ENCODE peak calls at places on chromosomes 5 and 9, in ten cellular contexts. One of them, this sample, is unnamed.

GRCh38 chr9:15253786-15254185 is 53.2 kb downstream of the TTC39B start:
- DNase-seq in stimulated activated CD4-positive, alpha-beta T cell treated with anti-CD3 and anti-CD28 coated beads, Interleukin-1b, Interleukin-23, amount 100 ng/mL, for 48 hours: no peak
- DNase-seq in GM23338: no peak
- DNase-seq in sigmoid colon: no peak
- DNase-seq in KBM-7: no peak
- DNase-seq in posterior vena cava: no peak
- DNase-seq in BJ: no peak
- DNase-seq in AG20443: no peak
- DNase-seq in CD4-positive, alpha-beta T cell: no peak
- DNase-seq in NCI-H748 treated with DMSO at 0.1 percent for 48 hours: no peak
- DNase-seq in this sample: no peak

GRCh38 chr9:128412120-128412790 is 8.4 kb upstream of the CERCAM start:
- DNase-seq in stimulated activated CD4-positive, alpha-beta T cell treated with anti-CD3 and anti-CD28 coated beads, Interleukin-1b, Interleukin-23, amount 100 ng/mL, for 48 hours: peak
- DNase-seq in GM23338: peak
- DNase-seq in sigmoid colon: no peak
- DNase-seq in KBM-7: peak
- DNase-seq in posterior vena cava: no peak
- DNase-seq in BJ: no peak
- DNase-seq in AG20443: peak
- DNase-seq in CD4-positive, alpha-beta T cell: peak
- DNase-seq in NCI-H748 treated with DMSO at 0.1 percent for 48 hours: peak
- DNase-seq in this sample: peak

GRCh38 chr5:31825775-31826068 is 186.8 kb downstream of the PDZD2 start:
- DNase-seq in stimulated activated CD4-positive, alpha-beta T cell treated with anti-CD3 and anti-CD28 coated beads, Interleukin-1b, Interleukin-23, amount 100 ng/mL, for 48 hours: no peak
- DNase-seq in GM23338: no peak
- DNase-seq in sigmoid colon: no peak
- DNase-seq in KBM-7: no peak
- DNase-seq in posterior vena cava: no peak
- DNase-seq in BJ: no peak
- DNase-seq in AG20443: no peak
- DNase-seq in CD4-positive, alpha-beta T cell: no peak
- DNase-seq in NCI-H748 treated with DMSO at 0.1 percent for 48 hours: no peak
- DNase-seq in this sample: no peak

GRCh38 chr5:176415240-176416122 is 858 bp downstream of the CLTB start:
- DNase-seq in stimulated activated CD4-positive, alpha-beta T cell treated with anti-CD3 and anti-CD28 coated beads, Interleukin-1b, Interleukin-23, amount 100 ng/mL, for 48 hours: no peak
- DNase-seq in GM23338: peak
- DNase-seq in sigmoid colon: peak
- DNase-seq in KBM-7: peak
- DNase-seq in posterior vena cava: peak
- DNase-seq in BJ: no peak
- DNase-seq in AG20443: peak
- DNase-seq in CD4-positive, alpha-beta T cell: no peak
- DNase-seq in NCI-H748 treated with DMSO at 0.1 percent for 48 hours: no peak
- DNase-seq in this sample: no peak

GRCh38 chr5:79107020-79107796 is 4.4 kb upstream of the BHMT start:
- DNase-seq in stimulated activated CD4-positive, alpha-beta T cell treated with anti-CD3 and anti-CD28 coated beads, Interleukin-1b, Interleukin-23, amount 100 ng/mL, for 48 hours: no peak
- DNase-seq in GM23338: no peak
- DNase-seq in sigmoid colon: no peak
- DNase-seq in KBM-7: peak
- DNase-seq in posterior vena cava: no peak
- DNase-seq in BJ: peak
- DNase-seq in AG20443: no peak
- DNase-seq in CD4-positive, alpha-beta T cell: no peak
- DNase-seq in NCI-H748 treated with DMSO at 0.1 percent for 48 hours: no peak
- DNase-seq in this sample: no peak

GRCh38 chr9:128457207-128457606 is 1.4 kb downstream of the ODF2 start:
- DNase-seq in stimulated activated CD4-positive, alpha-beta T cell treated with anti-CD3 and anti-CD28 coated beads, Interleukin-1b, Interleukin-23, amount 100 ng/mL, for 48 hours: no peak
- DNase-seq in GM23338: peak
- DNase-seq in sigmoid colon: no peak
- DNase-seq in KBM-7: no peak
- DNase-seq in posterior vena cava: no peak
- DNase-seq in BJ: no peak
- DNase-seq in AG20443: no peak
- DNase-seq in CD4-positive, alpha-beta T cell: no peak
- DNase-seq in NCI-H748 treated with DMSO at 0.1 percent for 48 hours: no peak
- DNase-seq in this sample: no peak

GRCh38 chr5:83376461-83376860 is 95.1 kb upstream of the VCAN start:
- DNase-seq in stimulated activated CD4-positive, alpha-beta T cell treated with anti-CD3 and anti-CD28 coated beads, Interleukin-1b, Interleukin-23, amount 100 ng/mL, for 48 hours: no peak
- DNase-seq in GM23338: no peak
- DNase-seq in sigmoid colon: no peak
- DNase-seq in KBM-7: no peak
- DNase-seq in posterior vena cava: no peak
- DNase-seq in BJ: no peak
- DNase-seq in AG20443: no peak
- DNase-seq in CD4-positive, alpha-beta T cell: no peak
- DNase-seq in NCI-H748 treated with DMSO at 0.1 percent for 48 hours: no peak
- DNase-seq in this sample: no peak

GRCh38 chr9:138072161-138072842 is 194.7 kb downstream of the CACNA1B start:
- DNase-seq in stimulated activated CD4-positive, alpha-beta T cell treated with anti-CD3 and anti-CD28 coated beads, Interleukin-1b, Interleukin-23, amount 100 ng/mL, for 48 hours: no peak
- DNase-seq in GM23338: no peak
- DNase-seq in sigmoid colon: peak
- DNase-seq in KBM-7: no peak
- DNase-seq in posterior vena cava: peak
- DNase-seq in BJ: no peak
- DNase-seq in AG20443: no peak
- DNase-seq in CD4-positive, alpha-beta T cell: no peak
- DNase-seq in NCI-H748 treated with DMSO at 0.1 percent for 48 hours: no peak
- DNase-seq in this sample: no peak

GRCh38 chr9:18371621-18372020 is 102.3 kb upstream of the ADAMTSL1 start:
- DNase-seq in stimulated activated CD4-positive, alpha-beta T cell treated with anti-CD3 and anti-CD28 coated beads, Interleukin-1b, Interleukin-23, amount 100 ng/mL, for 48 hours: no peak
- DNase-seq in GM23338: no peak
- DNase-seq in sigmoid colon: peak
- DNase-seq in KBM-7: no peak
- DNase-seq in posterior vena cava: no peak
- DNase-seq in BJ: no peak
- DNase-seq in AG20443: no peak
- DNase-seq in CD4-positive, alpha-beta T cell: no peak
- DNase-seq in NCI-H748 treated with DMSO at 0.1 percent for 48 hours: no peak
- DNase-seq in this sample: no peak

GRCh38 chr5:114361724-114362196 is at the start of gene KCNN2:
- DNase-seq in stimulated activated CD4-positive, alpha-beta T cell treated with anti-CD3 and anti-CD28 coated beads, Interleukin-1b, Interleukin-23, amount 100 ng/mL, for 48 hours: no peak
- DNase-seq in GM23338: peak
- DNase-seq in sigmoid colon: peak
- DNase-seq in KBM-7: peak
- DNase-seq in posterior vena cava: peak
- DNase-seq in BJ: peak
- DNase-seq in AG20443: peak
- DNase-seq in CD4-positive, alpha-beta T cell: no peak
- DNase-seq in NCI-H748 treated with DMSO at 0.1 percent for 48 hours: peak
- DNase-seq in this sample: peak

GRCh38 chr5:156201793-156202388 is 125.1 kb upstream of the SGCD start:
- DNase-seq in stimulated activated CD4-positive, alpha-beta T cell treated with anti-CD3 and anti-CD28 coated beads, Interleukin-1b, Interleukin-23, amount 100 ng/mL, for 48 hours: no peak
- DNase-seq in GM23338: no peak
- DNase-seq in sigmoid colon: no peak
- DNase-seq in KBM-7: no peak
- DNase-seq in posterior vena cava: no peak
- DNase-seq in BJ: peak
- DNase-seq in AG20443: peak
- DNase-seq in CD4-positive, alpha-beta T cell: no peak
- DNase-seq in NCI-H748 treated with DMSO at 0.1 percent for 48 hours: no peak
- DNase-seq in this sample: no peak

GRCh38 chr9:98745470-98745869 is 36.7 kb upstream of the GABBR2 start:
- DNase-seq in stimulated activated CD4-positive, alpha-beta T cell treated with anti-CD3 and anti-CD28 coated beads, Interleukin-1b, Interleukin-23, amount 100 ng/mL, for 48 hours: no peak
- DNase-seq in GM23338: no peak
- DNase-seq in sigmoid colon: no peak
- DNase-seq in KBM-7: no peak
- DNase-seq in posterior vena cava: no peak
- DNase-seq in BJ: no peak
- DNase-seq in AG20443: no peak
- DNase-seq in CD4-positive, alpha-beta T cell: no peak
- DNase-seq in NCI-H748 treated with DMSO at 0.1 percent for 48 hours: no peak
- DNase-seq in this sample: no peak

GRCh38 chr9:14136047-14136446 is 177.9 kb downstream of the NFIB start:
- DNase-seq in stimulated activated CD4-positive, alpha-beta T cell treated with anti-CD3 and anti-CD28 coated beads, Interleukin-1b, Interleukin-23, amount 100 ng/mL, for 48 hours: no peak
- DNase-seq in GM23338: no peak
- DNase-seq in sigmoid colon: no peak
- DNase-seq in KBM-7: no peak
- DNase-seq in posterior vena cava: no peak
- DNase-seq in BJ: no peak
- DNase-seq in AG20443: no peak
- DNase-seq in CD4-positive, alpha-beta T cell: no peak
- DNase-seq in NCI-H748 treated with DMSO at 0.1 percent for 48 hours: peak
- DNase-seq in this sample: no peak

GRCh38 chr5:67215592-67216471 is 19.2 kb upstream of the CD180 start:
- DNase-seq in stimulated activated CD4-positive, alpha-beta T cell treated with anti-CD3 and anti-CD28 coated beads, Interleukin-1b, Interleukin-23, amount 100 ng/mL, for 48 hours: peak
- DNase-seq in GM23338: no peak
- DNase-seq in sigmoid colon: peak
- DNase-seq in KBM-7: peak
- DNase-seq in posterior vena cava: peak
- DNase-seq in BJ: no peak
- DNase-seq in AG20443: no peak
- DNase-seq in CD4-positive, alpha-beta T cell: peak
- DNase-seq in NCI-H748 treated with DMSO at 0.1 percent for 48 hours: peak
- DNase-seq in this sample: peak

GRCh38 chr9:83701769-83702168 is 6.0 kb downstream of the UBQLN1 start:
- DNase-seq in stimulated activated CD4-positive, alpha-beta T cell treated with anti-CD3 and anti-CD28 coated beads, Interleukin-1b, Interleukin-23, amount 100 ng/mL, for 48 hours: no peak
- DNase-seq in GM23338: peak
- DNase-seq in sigmoid colon: no peak
- DNase-seq in KBM-7: no peak
- DNase-seq in posterior vena cava: no peak
- DNase-seq in BJ: peak
- DNase-seq in AG20443: peak
- DNase-seq in CD4-positive, alpha-beta T cell: no peak
- DNase-seq in NCI-H748 treated with DMSO at 0.1 percent for 48 hours: no peak
- DNase-seq in this sample: no peak

GRCh38 chr5:91136271-91136670 is 246.8 kb downstream of the ARRDC3 start:
- DNase-seq in stimulated activated CD4-positive, alpha-beta T cell treated with anti-CD3 and anti-CD28 coated beads, Interleukin-1b, Interleukin-23, amount 100 ng/mL, for 48 hours: no peak
- DNase-seq in GM23338: no peak
- DNase-seq in sigmoid colon: no peak
- DNase-seq in KBM-7: no peak
- DNase-seq in posterior vena cava: no peak
- DNase-seq in BJ: no peak
- DNase-seq in AG20443: no peak
- DNase-seq in CD4-positive, alpha-beta T cell: no peak
- DNase-seq in NCI-H748 treated with DMSO at 0.1 percent for 48 hours: no peak
- DNase-seq in this sample: no peak

GRCh38 chr9:93126825-93127368 is 7.2 kb downstream of the NINJ1 start:
- DNase-seq in stimulated activated CD4-positive, alpha-beta T cell treated with anti-CD3 and anti-CD28 coated beads, Interleukin-1b, Interleukin-23, amount 100 ng/mL, for 48 hours: no peak
- DNase-seq in GM23338: peak
- DNase-seq in sigmoid colon: peak
- DNase-seq in KBM-7: peak
- DNase-seq in posterior vena cava: peak
- DNase-seq in BJ: no peak
- DNase-seq in AG20443: no peak
- DNase-seq in CD4-positive, alpha-beta T cell: no peak
- DNase-seq in NCI-H748 treated with DMSO at 0.1 percent for 48 hours: no peak
- DNase-seq in this sample: peak

GRCh38 chr9:117232266-117232665 is 182.6 kb downstream of the ASTN2 start:
- DNase-seq in stimulated activated CD4-positive, alpha-beta T cell treated with anti-CD3 and anti-CD28 coated beads, Interleukin-1b, Interleukin-23, amount 100 ng/mL, for 48 hours: no peak
- DNase-seq in GM23338: no peak
- DNase-seq in sigmoid colon: no peak
- DNase-seq in KBM-7: no peak
- DNase-seq in posterior vena cava: no peak
- DNase-seq in BJ: no peak
- DNase-seq in AG20443: no peak
- DNase-seq in CD4-positive, alpha-beta T cell: no peak
- DNase-seq in NCI-H748 treated with DMSO at 0.1 percent for 48 hours: no peak
- DNase-seq in this sample: no peak

GRCh38 chr5:135921388-135921787 is 25.7 kb upstream of the IL9 start:
- DNase-seq in stimulated activated CD4-positive, alpha-beta T cell treated with anti-CD3 and anti-CD28 coated beads, Interleukin-1b, Interleukin-23, amount 100 ng/mL, for 48 hours: no peak
- DNase-seq in GM23338: no peak
- DNase-seq in sigmoid colon: no peak
- DNase-seq in KBM-7: no peak
- DNase-seq in posterior vena cava: no peak
- DNase-seq in BJ: no peak
- DNase-seq in AG20443: peak
- DNase-seq in CD4-positive, alpha-beta T cell: no peak
- DNase-seq in NCI-H748 treated with DMSO at 0.1 percent for 48 hours: no peak
- DNase-seq in this sample: no peak

GRCh38 chr9:129139993-129140396 is 28.8 kb downstream of the PTPA start:
- DNase-seq in stimulated activated CD4-positive, alpha-beta T cell treated with anti-CD3 and anti-CD28 coated beads, Interleukin-1b, Interleukin-23, amount 100 ng/mL, for 48 hours: peak
- DNase-seq in GM23338: peak
- DNase-seq in sigmoid colon: peak
- DNase-seq in KBM-7: peak
- DNase-seq in posterior vena cava: peak
- DNase-seq in BJ: peak
- DNase-seq in AG20443: peak
- DNase-seq in CD4-positive, alpha-beta T cell: peak
- DNase-seq in NCI-H748 treated with DMSO at 0.1 percent for 48 hours: no peak
- DNase-seq in this sample: peak

GRCh38 chr5:128965638-128966302 is 482 bp downstream of the SLC27A6 start:
- DNase-seq in stimulated activated CD4-positive, alpha-beta T cell treated with anti-CD3 and anti-CD28 coated beads, Interleukin-1b, Interleukin-23, amount 100 ng/mL, for 48 hours: no peak
- DNase-seq in GM23338: peak
- DNase-seq in sigmoid colon: no peak
- DNase-seq in KBM-7: no peak
- DNase-seq in posterior vena cava: peak
- DNase-seq in BJ: no peak
- DNase-seq in AG20443: no peak
- DNase-seq in CD4-positive, alpha-beta T cell: no peak
- DNase-seq in NCI-H748 treated with DMSO at 0.1 percent for 48 hours: no peak
- DNase-seq in this sample: no peak

GRCh38 chr5:80090884-80091166 is 55.7 kb downstream of the THBS4 start:
- DNase-seq in stimulated activated CD4-positive, alpha-beta T cell treated with anti-CD3 and anti-CD28 coated beads, Interleukin-1b, Interleukin-23, amount 100 ng/mL, for 48 hours: no peak
- DNase-seq in GM23338: peak
- DNase-seq in sigmoid colon: no peak
- DNase-seq in KBM-7: no peak
- DNase-seq in posterior vena cava: no peak
- DNase-seq in BJ: no peak
- DNase-seq in AG20443: no peak
- DNase-seq in CD4-positive, alpha-beta T cell: no peak
- DNase-seq in NCI-H748 treated with DMSO at 0.1 percent for 48 hours: no peak
- DNase-seq in this sample: no peak

GRCh38 chr5:63401434-63402046 is 560.7 kb downstream of the HTR1A start:
- DNase-seq in stimulated activated CD4-positive, alpha-beta T cell treated with anti-CD3 and anti-CD28 coated beads, Interleukin-1b, Interleukin-23, amount 100 ng/mL, for 48 hours: peak
- DNase-seq in GM23338: peak
- DNase-seq in sigmoid colon: no peak
- DNase-seq in KBM-7: peak
- DNase-seq in posterior vena cava: no peak
- DNase-seq in BJ: no peak
- DNase-seq in AG20443: peak
- DNase-seq in CD4-positive, alpha-beta T cell: no peak
- DNase-seq in NCI-H748 treated with DMSO at 0.1 percent for 48 hours: peak
- DNase-seq in this sample: peak

GRCh38 chr9:133679056-133679455 is 42.9 kb downstream of the DBH start:
- DNase-seq in stimulated activated CD4-positive, alpha-beta T cell treated with anti-CD3 and anti-CD28 coated beads, Interleukin-1b, Interleukin-23, amount 100 ng/mL, for 48 hours: no peak
- DNase-seq in GM23338: no peak
- DNase-seq in sigmoid colon: no peak
- DNase-seq in KBM-7: no peak
- DNase-seq in posterior vena cava: peak
- DNase-seq in BJ: no peak
- DNase-seq in AG20443: no peak
- DNase-seq in CD4-positive, alpha-beta T cell: no peak
- DNase-seq in NCI-H748 treated with DMSO at 0.1 percent for 48 hours: no peak
- DNase-seq in this sample: no peak

GRCh38 chr5:173672891-173673290 is 56.4 kb upstream of the BOD1 start:
- DNase-seq in stimulated activated CD4-positive, alpha-beta T cell treated with anti-CD3 and anti-CD28 coated beads, Interleukin-1b, Interleukin-23, amount 100 ng/mL, for 48 hours: no peak
- DNase-seq in GM23338: no peak
- DNase-seq in sigmoid colon: no peak
- DNase-seq in KBM-7: no peak
- DNase-seq in posterior vena cava: no peak
- DNase-seq in BJ: no peak
- DNase-seq in AG20443: no peak
- DNase-seq in CD4-positive, alpha-beta T cell: no peak
- DNase-seq in NCI-H748 treated with DMSO at 0.1 percent for 48 hours: no peak
- DNase-seq in this sample: no peak

GRCh38 chr9:85745203-85745602 is 3.4 kb upstream of the AGTPBP1 start:
- DNase-seq in stimulated activated CD4-positive, alpha-beta T cell treated with anti-CD3 and anti-CD28 coated beads, Interleukin-1b, Interleukin-23, amount 100 ng/mL, for 48 hours: no peak
- DNase-seq in GM23338: no peak
- DNase-seq in sigmoid colon: no peak
- DNase-seq in KBM-7: no peak
- DNase-seq in posterior vena cava: no peak
- DNase-seq in BJ: no peak
- DNase-seq in AG20443: no peak
- DNase-seq in CD4-positive, alpha-beta T cell: no peak
- DNase-seq in NCI-H748 treated with DMSO at 0.1 percent for 48 hours: no peak
- DNase-seq in this sample: no peak